ENCODE peak calls at places on chromosomes 1 and 21, in six cellular contexts. G is AG10803, N is left ventricle myocardium inferior, X is astrocyte, M is HCT116, W is fibroblast of pulmonary artery. J is an unnamed sample.

GRCh38 chr21:35637431-35637830 is 422.9 kb downstream of the SETD4 start:
- DNase-seq in G (peak; percentile 51), N (no peak), X (peak; percentile 69), M (no peak), W (peak; percentile 66), J (peak; percentile 75)

GRCh38 chr1:29639741-29640427 is 403.6 kb downstream of the PTPRU start:
- DNase-seq in G (peak; percentile 55), N (no peak), X (peak; percentile 90), M (peak; percentile 58), W (peak; percentile 28), J (peak; percentile 37)

GRCh38 chr1:15616704-15617172 is 520 bp upstream of the DDI2 start:
- DNase-seq in G (peak; percentile 43), N (no peak), X (peak; percentile 54), M (no peak), W (no peak), J (no peak)

GRCh38 chr1:191675991-191676783 is 482.1 kb upstream of the RGS18 start:
- DNase-seq in G (no peak), N (no peak), X (no peak), M (no peak), W (no peak), J (peak; percentile 10)

GRCh38 chr1:17653728-17654351 is 101.3 kb upstream of the ACTL8 start:
- DNase-seq in G (peak; percentile 40), N (no peak), X (no peak), M (no peak), W (peak; percentile 60), J (peak; percentile 40)

GRCh38 chr1:156062189-156062588 is 1.2 kb downstream of the RAB25 start:
- DNase-seq in G (no peak), N (no peak), X (no peak), M (no peak), W (no peak), J (peak; percentile 67)

GRCh38 chr1:17700981-17701870 is 53.9 kb upstream of the ACTL8 start:
- DNase-seq in G (no peak), N (no peak), X (no peak), M (no peak), W (no peak), J (no peak)

GRCh38 chr1:224256642-224257041 is 73.3 kb downstream of the NVL start:
- DNase-seq in G (no peak), N (no peak), X (no peak), M (no peak), W (no peak), J (no peak)

GRCh38 chr1:247409869-247410544 is 6.0 kb upstream of the NLRP3 start:
- DNase-seq in G (no peak), N (no peak), X (no peak), M (no peak), W (no peak), J (no peak)

GRCh38 chr1:174666248-174666647 is 218.5 kb downstream of the GPR52 start:
- DNase-seq in G (no peak), N (no peak), X (no peak), M (no peak), W (no peak), J (no peak)

GRCh38 chr1:223207293-223208066 is 64.4 kb upstream of the TLR5 start:
- DNase-seq in G (peak; percentile 59), N (no peak), X (peak; percentile 75), M (no peak), W (no peak), J (no peak)

GRCh38 chr1:26225033-26225831 is 8.8 kb upstream of the CEP85 start:
- DNase-seq in G (no peak), N (peak; percentile 73), X (peak; percentile 11), M (no peak), W (peak; percentile 38), J (peak; percentile 52)

GRCh38 chr1:211549092-211549749 is 29.7 kb downstream of the SLC30A1 start:
- DNase-seq in G (no peak), N (peak; percentile 58), X (no peak), M (no peak), W (no peak), J (no peak)

GRCh38 chr1:10271869-10272268 is 61.5 kb downstream of the KIF1B start:
- DNase-seq in G (no peak), N (no peak), X (no peak), M (no peak), W (no peak), J (no peak)

GRCh38 chr1:76010802-76011201 is 63.7 kb upstream of the ST6GALNAC3 start:
- DNase-seq in G (no peak), N (no peak), X (no peak), M (no peak), W (no peak), J (no peak)

GRCh38 chr1:36420836-36421317 is 23.2 kb upstream of the LSM10 start:
- DNase-seq in G (peak; percentile 78), N (peak; percentile 86), X (peak; percentile 60), M (peak; percentile 69), W (peak; percentile 87), J (peak; percentile 69)

GRCh38 chr1:115648717-115649691 is 7.2 kb downstream of the VANGL1 start:
- DNase-seq in G (no peak), N (no peak), X (no peak), M (no peak), W (peak; percentile 38), J (peak; percentile 24)

GRCh38 chr1:173269490-173270230 is 62.5 kb upstream of the TNFSF4 start:
- DNase-seq in G (peak; percentile 94), N (no peak), X (peak; percentile 99), M (peak; percentile 37), W (peak; percentile 93), J (peak; percentile 94)

GRCh38 chr21:42636931-42637601 is 16.4 kb upstream of the PDE9A start:
- DNase-seq in G (no peak), N (no peak), X (no peak), M (no peak), W (no peak), J (no peak)

GRCh38 chr1:4759671-4760070 is 105.3 kb downstream of the AJAP1 start:
- DNase-seq in G (no peak), N (no peak), X (no peak), M (no peak), W (no peak), J (no peak)

GRCh38 chr1:71979947-71980346 is 302.4 kb downstream of the NEGR1 start:
- DNase-seq in G (no peak), N (no peak), X (no peak), M (no peak), W (no peak), J (no peak)

GRCh38 chr1:200530551-200531261 is 89.8 kb downstream of the KIF14 start:
- DNase-seq in G (no peak), N (no peak), X (no peak), M (no peak), W (no peak), J (no peak)

GRCh38 chr1:28830814-28831213 is 18.8 kb downstream of the OPRD1 start:
- DNase-seq in G (no peak), N (no peak), X (no peak), M (no peak), W (no peak), J (no peak)

GRCh38 chr1:222074317-222074716 is 332.4 kb upstream of the DUSP10 start:
- DNase-seq in G (no peak), N (no peak), X (no peak), M (no peak), W (no peak), J (no peak)

GRCh38 chr1:161190962-161191521 is 7.8 kb downstream of the ADAMTS4 start:
- DNase-seq in G (no peak), N (no peak), X (no peak), M (no peak), W (no peak), J (no peak)

GRCh38 chr1:42221952-42222606 is 57.5 kb upstream of the GUCA2A start:
- DNase-seq in G (peak; percentile 19), N (no peak), X (peak; percentile 97), M (no peak), W (peak; percentile 82), J (no peak)

GRCh38 chr1:240732390-240732789 is 120.4 kb upstream of the GREM2 start:
- DNase-seq in G (peak; percentile 71), N (no peak), X (peak; percentile 56), M (peak; percentile 12), W (peak; percentile 74), J (peak; percentile 28)

GRCh38 chr1:154752273-154753030 is 117.6 kb downstream of the KCNN3 start:
- DNase-seq in G (no peak), N (no peak), X (no peak), M (no peak), W (no peak), J (no peak)
- TF ChIP-seq CTCF in G (no peak), N (no peak), X (no peak), M (no peak), W (peak; percentile 9), J (no peak)

GRCh38 chr1:236060286-236060685 is 4.6 kb downstream of the NID1 start:
- DNase-seq in G (no peak), N (no peak), X (no peak), M (no peak), W (no peak), J (no peak)

GRCh38 chr1:236063551-236063918 is 1.4 kb downstream of the NID1 start:
- DNase-seq in G (no peak), N (no peak), X (no peak), M (no peak), W (no peak), J (no peak)

GRCh38 chr1:236058141-236058626 is 6.7 kb downstream of the NID1 start:
- DNase-seq in G (peak; percentile 68), N (no peak), X (peak; percentile 25), M (no peak), W (peak; percentile 63), J (peak; percentile 73)

GRCh38 chr1:236057546-236057945 is 7.3 kb downstream of the NID1 start:
- DNase-seq in G (no peak), N (no peak), X (no peak), M (no peak), W (no peak), J (no peak)

GRCh38 chr1:236059011-236059410 is 5.9 kb downstream of the NID1 start:
- DNase-seq in G (no peak), N (no peak), X (no peak), M (no peak), W (no peak), J (no peak)
- H3K4me3 ChIP-seq in G (peak overlapping the region; percentile 2), N (peak overlapping the region; percentile 92), X (no peak overlapping the region), M (no peak overlapping the region), W (no peak overlapping the region), J (peak overlapping the region; percentile 38)

DNA sequence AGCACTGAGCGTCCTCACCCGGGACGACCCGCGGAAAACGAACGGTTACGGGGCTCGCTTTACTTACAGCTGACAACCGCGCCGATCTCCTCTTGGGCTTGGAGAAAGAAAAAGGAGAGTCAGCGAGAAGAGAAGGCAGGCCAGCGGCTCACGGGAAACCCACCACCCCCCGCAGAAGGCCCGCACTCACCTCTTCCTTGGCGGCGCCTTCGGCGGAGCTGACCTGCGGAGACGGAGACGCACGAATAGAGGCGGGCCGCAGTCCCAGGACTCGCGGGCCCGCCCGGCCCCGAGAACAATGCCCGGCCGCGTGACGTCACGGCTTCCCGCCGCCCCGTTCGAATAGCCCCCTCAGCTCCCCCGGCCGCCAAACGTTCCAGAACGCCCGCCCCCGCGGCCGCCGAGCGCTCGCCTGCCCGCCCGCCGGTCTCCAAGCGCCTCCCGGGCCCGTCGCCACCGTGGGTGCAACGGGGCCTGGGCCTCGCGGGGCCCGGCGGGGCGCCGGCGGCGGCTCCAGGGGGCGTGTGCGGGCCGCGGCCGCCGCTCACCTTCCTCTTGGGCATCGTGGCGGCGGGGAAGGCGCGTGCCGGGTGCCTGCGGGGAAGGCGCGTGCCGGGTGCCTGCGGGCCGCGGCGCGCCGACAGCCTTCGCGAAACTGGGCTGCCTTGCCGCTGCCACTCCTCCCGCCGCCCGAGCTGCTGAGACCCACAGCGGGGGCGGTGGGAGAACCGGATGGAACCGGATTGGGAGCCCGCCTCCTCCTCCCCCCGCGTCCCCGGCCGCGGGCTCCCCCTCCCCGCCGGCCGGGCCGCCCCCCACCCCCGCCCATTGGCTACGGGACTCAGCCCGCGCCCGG is at the start of gene HMGN1:
- DNase-seq in G (peak; percentile 83), N (peak; percentile 81), X (peak; percentile 66), M (no peak), W (peak; percentile 87), J (peak; percentile 77)
- TF ChIP-seq CTCF in G (no peak), N (no peak), X (no peak), M (no peak), W (no peak), J (no peak)

GRCh38 chr1:6447818-6448748 is 17.9 kb downstream of the TNFRSF25 start:
- DNase-seq in G (no peak), N (no peak), X (no peak), M (peak; percentile 81), W (no peak), J (no peak)
- H3K4me3 ChIP-seq in G (no peak overlapping the region), N (peak overlapping the region; percentile 35), X (no peak overlapping the region), M (peak overlapping the region; percentile 69), W (no peak overlapping the region), J (no peak overlapping the region)